ENCODE peak calls at places on chromosomes 6 and 20, in five cellular contexts. One of them, this sample, is unnamed.

GRCh38 chr6:149480502-149481280 is 4.1 kb downstream of the ZC3H12D start:
- DNase-seq in ovary: no peak
- DNase-seq in PC-3: no peak
- DNase-seq in lower lobe of right lung: no peak
- DNase-seq in pancreas: no peak
- DNase-seq in this sample: no peak

GRCh38 chr6:84182001-84182400 is 45.4 kb downstream of the CEP162 start:
- DNase-seq in ovary: no peak
- DNase-seq in PC-3: no peak
- DNase-seq in lower lobe of right lung: no peak
- DNase-seq in pancreas: no peak
- DNase-seq in this sample: no peak

GRCh38 chr6:126716826-126717514 is 377.1 kb downstream of the CENPW start:
- DNase-seq in ovary: no peak
- DNase-seq in PC-3: peak; percentile 47
- DNase-seq in lower lobe of right lung: no peak
- DNase-seq in pancreas: no peak
- DNase-seq in this sample: no peak

GRCh38 chr6:17419189-17419575 is 25.8 kb downstream of the CAP2 start:
- DNase-seq in ovary: no peak
- DNase-seq in PC-3: no peak
- DNase-seq in lower lobe of right lung: no peak
- DNase-seq in pancreas: no peak
- DNase-seq in this sample: no peak

GRCh38 chr6:19279137-19279747 is 557.9 kb upstream of the ID4 start:
- DNase-seq in ovary: no peak
- DNase-seq in PC-3: no peak
- DNase-seq in lower lobe of right lung: no peak
- DNase-seq in pancreas: no peak
- DNase-seq in this sample: no peak

GRCh38 chr6:56314683-56315523 is 67.5 kb upstream of the COL21A1 start:
- DNase-seq in ovary: no peak
- DNase-seq in PC-3: peak; percentile 81
- DNase-seq in lower lobe of right lung: no peak
- DNase-seq in pancreas: peak; percentile 45
- DNase-seq in this sample: no peak

GRCh38 chr6:143099647-143100046 is 39.0 kb downstream of the AIG1 start:
- DNase-seq in ovary: no peak
- DNase-seq in PC-3: no peak
- DNase-seq in lower lobe of right lung: no peak
- DNase-seq in pancreas: no peak
- DNase-seq in this sample: no peak

GRCh38 chr6:116220172-116220571 is 33.7 kb downstream of the TSPYL4 start:
- DNase-seq in ovary: no peak
- DNase-seq in PC-3: no peak
- DNase-seq in lower lobe of right lung: no peak
- DNase-seq in pancreas: no peak
- DNase-seq in this sample: no peak

GRCh38 chr20:25273046-25273445 is 25.2 kb downstream of the PYGB start:
- DNase-seq in ovary: no peak
- DNase-seq in PC-3: no peak
- DNase-seq in lower lobe of right lung: peak; percentile 14
- DNase-seq in pancreas: no peak
- DNase-seq in this sample: no peak

GRCh38 chr20:58673119-58673518 is 19.5 kb upstream of the NPEPL1 start:
- DNase-seq in ovary: no peak
- DNase-seq in PC-3: no peak
- DNase-seq in lower lobe of right lung: no peak
- DNase-seq in pancreas: no peak
- DNase-seq in this sample: no peak

GRCh38 chr6:57027301-57027700 is 19.2 kb upstream of the KIAA1586 start:
- DNase-seq in ovary: no peak
- DNase-seq in PC-3: peak; percentile 49
- DNase-seq in lower lobe of right lung: no peak
- DNase-seq in pancreas: no peak
- DNase-seq in this sample: no peak

GRCh38 chr20:33649201-33649631 is 12.9 kb upstream of the C20orf144 start:
- DNase-seq in ovary: peak; percentile 67
- DNase-seq in PC-3: no peak
- DNase-seq in lower lobe of right lung: peak; percentile 78
- DNase-seq in pancreas: peak; percentile 20
- DNase-seq in this sample: no peak

GRCh38 chr20:50434653-50435396 is 75.4 kb upstream of the PTPN1 start:
- DNase-seq in ovary: no peak
- DNase-seq in PC-3: peak; percentile 91
- DNase-seq in lower lobe of right lung: no peak
- DNase-seq in pancreas: no peak
- DNase-seq in this sample: no peak

GRCh38 chr6:56888687-56889086 is 66.2 kb upstream of the BEND6 start:
- DNase-seq in ovary: no peak
- DNase-seq in PC-3: no peak
- DNase-seq in lower lobe of right lung: no peak
- DNase-seq in pancreas: no peak
- DNase-seq in this sample: no peak

GRCh38 chr20:5689451-5689850 is 60.8 kb upstream of the SHLD1 start:
- DNase-seq in ovary: no peak
- DNase-seq in PC-3: no peak
- DNase-seq in lower lobe of right lung: no peak
- DNase-seq in pancreas: no peak
- DNase-seq in this sample: no peak

GRCh38 chr6:36850001-36850400 is 10.8 kb upstream of the CPNE5 start:
- DNase-seq in ovary: no peak
- DNase-seq in PC-3: no peak
- DNase-seq in lower lobe of right lung: no peak
- DNase-seq in pancreas: no peak
- DNase-seq in this sample: no peak

GRCh38 chr20:23260181-23260840 is 90.3 kb upstream of the NXT1 start:
- DNase-seq in ovary: no peak
- DNase-seq in PC-3: no peak
- DNase-seq in lower lobe of right lung: no peak
- DNase-seq in pancreas: no peak
- DNase-seq in this sample: no peak

GRCh38 chr6:63897459-63897858 is 261.9 kb downstream of the PHF3 start:
- DNase-seq in ovary: no peak
- DNase-seq in PC-3: peak; percentile 9
- DNase-seq in lower lobe of right lung: no peak
- DNase-seq in pancreas: no peak
- DNase-seq in this sample: no peak

GRCh38 chr20:53642196-53643030 is 48.8 kb upstream of the ZNF217 start:
- DNase-seq in ovary: no peak
- DNase-seq in PC-3: peak; percentile 82
- DNase-seq in lower lobe of right lung: no peak
- DNase-seq in pancreas: peak; percentile 69
- DNase-seq in this sample: no peak

GRCh38 chr6:45535933-45536332 is 158.2 kb upstream of the SUPT3H start:
- DNase-seq in ovary: no peak
- DNase-seq in PC-3: no peak
- DNase-seq in lower lobe of right lung: no peak
- DNase-seq in pancreas: no peak
- DNase-seq in this sample: no peak

GRCh38 chr6:34953084-34954025 is 64.3 kb downstream of the ANKS1A start:
- DNase-seq in ovary: no peak
- DNase-seq in PC-3: peak; percentile 92
- DNase-seq in lower lobe of right lung: no peak
- DNase-seq in pancreas: peak; percentile 33
- DNase-seq in this sample: no peak

GRCh38 chr6:13427838-13428527 is 59.4 kb downstream of the GFOD1 start:
- DNase-seq in ovary: no peak
- DNase-seq in PC-3: no peak
- DNase-seq in lower lobe of right lung: peak; percentile 56
- DNase-seq in pancreas: no peak
- DNase-seq in this sample: no peak

GRCh38 chr20:45933231-45934045 is 1.0 kb upstream of the PCIF1 start:
- DNase-seq in ovary: peak; percentile 75
- DNase-seq in PC-3: peak; percentile 91
- DNase-seq in lower lobe of right lung: peak; percentile 77
- DNase-seq in pancreas: peak; percentile 78
- DNase-seq in this sample: peak; percentile 81

GRCh38 chr20:51461306-51461705 is 81.2 kb downstream of the NFATC2 start:
- DNase-seq in ovary: no peak
- DNase-seq in PC-3: no peak
- DNase-seq in lower lobe of right lung: no peak
- DNase-seq in pancreas: no peak
- DNase-seq in this sample: no peak

GRCh38 chr20:58086763-58087566 is 141.5 kb downstream of the ANKRD60 start:
- DNase-seq in ovary: no peak
- DNase-seq in PC-3: peak; percentile 89
- DNase-seq in lower lobe of right lung: no peak
- DNase-seq in pancreas: peak; percentile 30
- DNase-seq in this sample: no peak

GRCh38 chr20:54132612-54133433 is 41.0 kb downstream of the CYP24A1 start:
- DNase-seq in ovary: no peak
- DNase-seq in PC-3: peak; percentile 99
- DNase-seq in lower lobe of right lung: no peak
- DNase-seq in pancreas: no peak
- DNase-seq in this sample: no peak

DNA sequence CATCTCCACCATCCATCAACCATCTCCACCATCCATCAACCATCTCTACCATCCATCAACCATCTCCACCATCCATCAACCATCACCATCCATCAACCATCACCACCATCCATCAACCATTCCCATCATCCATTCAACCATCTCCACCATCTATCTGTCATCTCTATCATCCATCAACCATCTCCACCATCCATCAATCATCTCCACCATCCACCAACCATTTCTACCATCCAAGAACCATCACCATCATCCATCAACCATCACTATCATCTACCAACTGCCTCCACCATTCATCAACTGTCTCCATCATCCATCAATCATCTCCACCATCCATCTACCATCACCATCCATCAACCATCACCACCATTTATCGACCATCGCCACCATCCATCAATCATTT is 78.8 kb upstream of the CDH4 start:
- DNase-seq in ovary: no peak
- DNase-seq in PC-3: no peak
- DNase-seq in lower lobe of right lung: no peak
- DNase-seq in pancreas: no peak
- DNase-seq in this sample: no peak
- TF ChIP-seq CTCF in ovary: no peak
- TF ChIP-seq CTCF in PC-3: no peak
- TF ChIP-seq CTCF in lower lobe of right lung: no peak
- TF ChIP-seq CTCF in pancreas: no peak
- TF ChIP-seq CTCF in this sample: no peak

GRCh38 chr6:27296106-27296783 is 15.8 kb downstream of the POM121L2 start:
- DNase-seq in ovary: no peak
- DNase-seq in PC-3: peak; percentile 55
- DNase-seq in lower lobe of right lung: no peak
- DNase-seq in pancreas: no peak
- DNase-seq in this sample: no peak

GRCh38 chr6:27295301-27296079 is 16.6 kb downstream of the POM121L2 start:
- DNase-seq in ovary: no peak
- DNase-seq in PC-3: peak; percentile 88
- DNase-seq in lower lobe of right lung: no peak
- DNase-seq in pancreas: no peak
- DNase-seq in this sample: no peak

GRCh38 chr6:27297484-27297856 is 14.6 kb downstream of the POM121L2 start:
- DNase-seq in ovary: no peak
- DNase-seq in PC-3: no peak
- DNase-seq in lower lobe of right lung: no peak
- DNase-seq in pancreas: no peak
- DNase-seq in this sample: no peak

GRCh38 chr6:27293436-27294152 is 18.5 kb downstream of the POM121L2 start:
- DNase-seq in ovary: no peak
- DNase-seq in PC-3: peak; percentile 81
- DNase-seq in lower lobe of right lung: no peak
- DNase-seq in pancreas: no peak
- DNase-seq in this sample: no peak

DNA sequence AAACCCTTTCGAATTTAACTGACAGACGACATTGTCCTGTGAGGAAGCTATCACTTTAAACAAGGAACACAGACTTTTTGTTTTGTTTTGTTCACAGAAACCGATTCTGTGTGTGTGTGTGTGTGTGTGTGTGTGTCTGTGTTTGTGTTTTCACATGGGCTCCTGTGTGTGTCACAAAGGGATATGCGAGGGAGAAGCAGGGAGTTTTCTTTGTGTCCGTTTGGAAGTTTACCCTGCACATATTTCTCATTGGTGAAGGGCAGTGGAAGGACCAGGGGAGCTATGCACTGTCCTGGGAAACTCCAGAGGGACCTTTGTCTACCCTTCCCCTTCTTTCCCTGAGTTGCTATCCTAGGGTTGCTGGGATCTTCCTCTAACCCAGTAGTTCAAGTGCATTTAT is 17.7 kb downstream of the POM121L2 start:
- DNase-seq in ovary: no peak
- DNase-seq in PC-3: peak; percentile 13
- DNase-seq in lower lobe of right lung: no peak
- DNase-seq in pancreas: no peak
- DNase-seq in this sample: no peak
- H3K9me3 ChIP-seq in ovary: no peaks in the 10 kb centered on the region
- H3K9me3 ChIP-seq in PC-3: no peaks in the 10 kb centered on the region
- H3K9me3 ChIP-seq in lower lobe of right lung: no peaks in the 10 kb centered on the region
- H3K9me3 ChIP-seq in pancreas: no peaks in the 10 kb centered on the region
- H3K9me3 ChIP-seq in this sample: peaks cover 2% of the 10 kb centered on the region

GRCh38 chr20:955656-956055 is 39.5 kb upstream of the ANGPT4 start:
- DNase-seq in ovary: no peak
- DNase-seq in PC-3: no peak
- DNase-seq in lower lobe of right lung: no peak
- DNase-seq in pancreas: no peak
- DNase-seq in this sample: peak; percentile 5

GRCh38 chr20:951384-952169 is 35.4 kb upstream of the ANGPT4 start:
- DNase-seq in ovary: no peak
- DNase-seq in PC-3: no peak
- DNase-seq in lower lobe of right lung: no peak
- DNase-seq in pancreas: no peak
- DNase-seq in this sample: no peak

GRCh38 chr20:955111-955510 is 39.0 kb upstream of the ANGPT4 start:
- DNase-seq in ovary: no peak
- DNase-seq in PC-3: no peak
- DNase-seq in lower lobe of right lung: no peak
- DNase-seq in pancreas: no peak
- DNase-seq in this sample: no peak

GRCh38 chr20:952196-952795 is 36.2 kb upstream of the ANGPT4 start:
- DNase-seq in ovary: no peak
- DNase-seq in PC-3: no peak
- DNase-seq in lower lobe of right lung: no peak
- DNase-seq in pancreas: no peak
- DNase-seq in this sample: no peak

GRCh38 chr20:953742-954141 is 37.6 kb upstream of the ANGPT4 start:
- DNase-seq in ovary: no peak
- DNase-seq in PC-3: peak; percentile 28
- DNase-seq in lower lobe of right lung: no peak
- DNase-seq in pancreas: no peak
- DNase-seq in this sample: no peak
- TF ChIP-seq CTCF in ovary: peak; percentile 15
- TF ChIP-seq CTCF in PC-3: peak; percentile 48
- TF ChIP-seq CTCF in lower lobe of right lung: no peak
- TF ChIP-seq CTCF in pancreas: no peak
- TF ChIP-seq CTCF in this sample: no peak

DNA sequence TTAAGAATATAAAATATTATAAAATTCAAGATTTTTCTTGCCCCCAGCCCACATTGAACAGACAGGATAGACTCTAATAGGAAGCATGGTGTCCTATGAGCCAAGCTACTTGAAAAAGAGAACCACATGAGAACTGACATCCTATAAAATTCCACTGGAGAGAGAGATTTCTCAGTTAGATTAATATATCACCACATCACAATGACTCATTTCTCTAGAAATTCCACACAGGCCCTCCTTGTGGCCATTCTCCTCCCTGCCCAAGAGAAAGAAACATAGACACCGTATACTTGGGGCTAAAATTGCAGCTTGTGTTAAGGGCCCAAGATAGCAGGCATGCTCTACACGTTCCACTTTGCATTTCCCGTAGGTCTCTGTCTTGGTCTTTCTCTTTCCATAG is 481.4 kb downstream of the PTPRT start:
- DNase-seq in ovary: no peak
- DNase-seq in PC-3: no peak
- DNase-seq in lower lobe of right lung: no peak
- DNase-seq in pancreas: no peak
- DNase-seq in this sample: no peak
- H3K9me3 ChIP-seq in ovary: no peaks in the 10 kb centered on the region
- H3K9me3 ChIP-seq in PC-3: peaks cover 53% of the 10 kb centered on the region
- H3K9me3 ChIP-seq in lower lobe of right lung: peaks cover 6% of the 10 kb centered on the region
- H3K9me3 ChIP-seq in pancreas: no peaks in the 10 kb centered on the region
- H3K9me3 ChIP-seq in this sample: no peaks in the 10 kb centered on the region

This sample was measured in left lung.